ENCODE peak calls at places on chromosomes 4 and X, in nine cellular contexts. D, Y, U, B, H, S, V, C and E are unnamed samples.

GRCh38 chr4:10085386-10085785 is 31.2 kb downstream of the WDR1 start:
- DNase-seq in D (no peak), S (peak; percentile 52), C (no peak), H (no peak), V (no peak), Y (no peak), U (peak; percentile 17), B (no peak), E (no peak)

GRCh38 chr4:55345054-55345453 is 988 bp upstream of the SRD5A3 start:
- DNase-seq in B (no peak), S (no peak), C (no peak), V (no peak), U (no peak), D (no peak), Y (no peak), H (no peak), E (no peak)

GRCh38 chr4:9891740-9892139 is 110.3 kb downstream of the DRD5 start:
- DNase-seq in B (no peak), S (no peak), C (no peak), H (no peak), D (no peak), V (no peak), U (no peak), Y (no peak), E (no peak)

GRCh38 chrX:101658661-101659477 is 781 bp downstream of the ARMCX2 start:
- DNase-seq in V (peak; percentile 51), S (peak; percentile 83), D (peak; percentile 48), U (peak; percentile 79), B (peak; percentile 1), C (peak; percentile 29), H (peak; percentile 59), Y (peak; percentile 59), E (no peak)

GRCh38 chr4:182885738-182886077 is 31.5 kb downstream of the DCTD start:
- DNase-seq in V (no peak), S (no peak), H (no peak), B (no peak), U (no peak), C (no peak), D (peak; percentile 49), Y (no peak), E (no peak)

GRCh38 chr4:106019771-106020170 is 124.5 kb downstream of the NPNT start:
- DNase-seq in U (no peak), B (no peak), V (no peak), S (no peak), H (no peak), C (no peak), Y (no peak), D (peak; percentile 66), E (no peak)

GRCh38 chr4:48015216-48015615 is 1.3 kb downstream of the CNGA1 start:
- DNase-seq in D (no peak), H (no peak), B (no peak), V (no peak), U (no peak), Y (no peak), S (no peak), C (peak; percentile 41), E (peak; percentile 63)

GRCh38 chrX:56784666-56785065 is 55.6 kb downstream of the NBDY start:
- DNase-seq in V (no peak), S (peak; percentile 6), H (no peak), D (no peak), Y (no peak), B (no peak), C (no peak), U (no peak), E (no peak)

GRCh38 chr4:143617994-143618679 is 82.3 kb downstream of the FREM3 start:
- DNase-seq in B (no peak), U (no peak), S (no peak), V (no peak), H (no peak), C (no peak), Y (no peak), D (peak; percentile 79), E (no peak)

GRCh38 chr4:81527709-81528108 is 56.0 kb upstream of the RASGEF1B start:
- DNase-seq in D (no peak), Y (no peak), B (no peak), C (no peak), H (no peak), V (no peak), U (no peak), S (no peak), E (no peak)

GRCh38 chr4:54230479-54231418 is 1.7 kb downstream of the PDGFRA start:
- DNase-seq in H (no peak), Y (no peak), U (peak; percentile 70), C (no peak), V (no peak), S (peak; percentile 70), B (no peak), D (peak; percentile 70), E (no peak)

GRCh38 chr4:121514443-121514842 is 133.6 kb upstream of the QRFPR start:
- DNase-seq in H (no peak), U (no peak), S (no peak), B (no peak), D (no peak), C (no peak), Y (no peak), V (no peak), E (no peak)

GRCh38 chr4:83831588-83831987 is 295.7 kb downstream of the GPAT3 start:
- DNase-seq in Y (no peak), V (no peak), U (no peak), B (no peak), S (no peak), C (no peak), H (no peak), D (peak; percentile 46), E (no peak)

GRCh38 chr4:105594094-105595010 is 41.9 kb downstream of the ARHGEF38 start:
- DNase-seq in H (no peak), D (no peak), S (no peak), C (no peak), B (no peak), U (no peak), Y (no peak), V (no peak), E (no peak)

GRCh38 chrX:9610774-9611392 is 146.0 kb downstream of the TBL1X start:
- DNase-seq in V (no peak), Y (no peak), H (no peak), U (no peak), B (no peak), D (peak; percentile 34), C (peak; percentile 12), S (no peak), E (no peak)

GRCh38 chrX:154327026-154327820 is 31.6 kb downstream of the TKTL1 start:
- DNase-seq in H (no peak), U (no peak), V (peak; percentile 71), C (no peak), Y (no peak), D (peak; percentile 51), B (no peak), S (no peak), E (no peak)

GRCh38 chrX:45771114-45771513 is 570.4 kb upstream of the DIPK2B start:
- DNase-seq in B (no peak), S (peak; percentile 54), D (peak; percentile 95), Y (no peak), C (peak; percentile 64), V (no peak), H (no peak), U (peak; percentile 25), E (no peak)

GRCh38 chr4:145177511-145177905 is 2.9 kb downstream of the OTUD4 start:
- DNase-seq in S (no peak), C (no peak), B (no peak), U (no peak), H (no peak), V (no peak), Y (no peak), D (peak; percentile 49), E (no peak)

GRCh38 chr4:179112441-179113170 is 1670.4 kb upstream of the AGA start:
- DNase-seq in D (peak; percentile 10), V (no peak), U (no peak), B (no peak), Y (no peak), S (no peak), C (no peak), H (no peak), E (no peak)

GRCh38 chr4:88158360-88159136 is at the start of gene ABCG2:
- DNase-seq in S (peak; percentile 58), B (no peak), Y (no peak), C (peak; percentile 23), U (peak; percentile 24), V (peak; percentile 16), H (peak; percentile 14), D (peak; percentile 72), E (no peak)

GRCh38 chr4:189981970-189982369 is 41.3 kb downstream of the FRG1 start:
- DNase-seq in U (no peak), V (no peak), Y (no peak), H (no peak), S (no peak), D (no peak), B (no peak), C (no peak), E (no peak)

GRCh38 chrX:130702867-130703707 is 199.9 kb downstream of the ENOX2 start:
- DNase-seq in H (no peak), C (no peak), S (no peak), Y (no peak), B (no peak), U (no peak), D (peak; percentile 25), V (no peak), E (no peak)

GRCh38 chrX:139543920-139544319 is 13.4 kb downstream of the F9 start:
- DNase-seq in B (no peak), U (no peak), D (no peak), S (no peak), V (no peak), C (no peak), Y (no peak), H (no peak), E (no peak)
- H3K27ac ChIP-seq in B (no peak overlapping the region), U (no peak overlapping the region), D (no peak overlapping the region), S (no peak overlapping the region), V (no peak overlapping the region), C (no peak overlapping the region), Y (no peak overlapping the region), H (no peak overlapping the region), E (no peak overlapping the region)

DNA sequence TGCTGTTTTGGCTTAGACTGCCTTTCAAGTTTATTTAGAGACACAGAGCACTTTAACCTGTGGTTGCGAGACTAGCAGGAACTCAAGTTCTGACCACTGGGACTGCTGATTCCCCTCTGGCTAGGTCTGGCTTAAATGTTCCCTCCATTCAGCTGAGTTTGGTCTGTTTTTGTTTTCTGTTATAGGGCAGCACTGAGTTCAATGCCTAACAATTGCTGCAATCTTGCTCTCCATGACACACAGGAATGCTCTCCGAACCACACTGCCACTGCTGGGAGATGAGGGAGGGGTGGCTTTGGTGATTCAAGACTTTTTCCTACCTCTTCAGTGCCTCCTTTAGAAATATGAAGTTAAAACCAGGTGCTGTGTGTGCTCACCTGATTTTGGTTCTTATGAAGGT is 106.3 kb upstream of the EOLA2 start:
- DNase-seq in H (no peak), Y (no peak), B (no peak), C (no peak), D (peak; percentile 45), S (no peak), U (no peak), V (no peak), E (no peak)
- H3K27ac ChIP-seq in H (no peak overlapping the region), Y (no peak overlapping the region), B (no peak overlapping the region), C (no peak overlapping the region), D (no peak overlapping the region), S (no peak overlapping the region), U (no peak overlapping the region), V (no peak overlapping the region), E (no peak overlapping the region)

GRCh38 chrX:39750798-39751197 is 347.0 kb downstream of the BCOR start:
- DNase-seq in V (no peak), S (no peak), C (no peak), D (no peak), H (no peak), U (no peak), Y (no peak), B (no peak), E (no peak)
- H3K27ac ChIP-seq in V (no peak overlapping the region), S (no peak overlapping the region), C (no peak overlapping the region), D (no peak overlapping the region), H (no peak overlapping the region), U (peak overlapping the region; percentile 88), Y (no peak overlapping the region), B (no peak overlapping the region), E (no peak overlapping the region)

GRCh38 chr4:134215636-134216340 is 14.2 kb upstream of the PABPC4L start:
- DNase-seq in Y (no peak), C (no peak), V (no peak), B (no peak), S (no peak), U (no peak), D (peak; percentile 63), H (no peak), E (no peak)
- H3K27ac ChIP-seq in Y (no peak overlapping the region), C (no peak overlapping the region), V (no peak overlapping the region), B (no peak overlapping the region), S (no peak overlapping the region), U (no peak overlapping the region), D (no peak overlapping the region), H (no peak overlapping the region), E (no peak overlapping the region)